ENCODE peak calls at places on chromosomes 11 and 22, in six cellular contexts. P is effector memory CD4-positive, alpha-beta T cell; H is neural progenitor cell; D is psoas muscle; N is GM23248; K is CD8-positive, alpha-beta memory T cell. U is an unnamed sample. For H3K9me3, the result is how much of the 10 kb centered on the place peaks cover.

GRCh38 chr11:123409886-123410549 is 20.1 kb upstream of the GRAMD1B start:
- DNase-seq in P (no peak), H (no peak), N (no peak), D (no peak), K (no peak), U (no peak)

GRCh38 chr11:2791521-2792375 is 92.0 kb upstream of the KCNQ1OT1 start:
- DNase-seq in H (no peak), N (no peak), D (peak), P (no peak), K (no peak), U (peak)

GRCh38 chr11:62069961-62070919 is 53.6 kb upstream of the INCENP start:
- DNase-seq in H (no peak), P (no peak), K (no peak), N (peak), D (no peak), U (no peak)

GRCh38 chr11:37286890-37287289 is 688.9 kb upstream of the RAG2 start:
- DNase-seq in K (no peak), P (no peak), D (no peak), N (no peak), H (no peak), U (no peak)

GRCh38 chr11:22685111-22685510 is 18.7 kb downstream of the GAS2 start:
- DNase-seq in N (no peak), H (no peak), K (no peak), D (no peak), P (no peak), U (no peak)

GRCh38 chr11:72085836-72086475 is 5.3 kb downstream of the LRRC51 start:
- DNase-seq in N (no peak), P (no peak), D (no peak), H (no peak), K (no peak), U (no peak)

GRCh38 chr22:46614070-46614931 is 5.9 kb upstream of the GRAMD4 start:
- DNase-seq in N (no peak), H (no peak), K (peak), P (peak), D (no peak), U (no peak)

GRCh38 chr11:94809251-94809650 is 41.1 kb downstream of the AMOTL1 start:
- DNase-seq in N (peak), H (no peak), P (no peak), K (no peak), D (no peak), U (no peak)

GRCh38 chr22:31148953-31149627 is 8.8 kb upstream of the PLA2G3 start:
- DNase-seq in N (peak), P (no peak), D (peak), K (no peak), H (peak), U (peak)

GRCh38 chr11:70573701-70574151 is 175.4 kb downstream of the CTTN start:
- DNase-seq in H (no peak), N (no peak), K (no peak), P (no peak), D (peak), U (peak)

GRCh38 chr11:27720277-27720830 is 20.1 kb upstream of the BDNF start:
- DNase-seq in P (no peak), D (no peak), K (no peak), H (peak), N (peak), U (no peak)

GRCh38 chr22:21918466-21919185 is 34.0 kb downstream of the PPM1F start:
- DNase-seq in P (no peak), D (peak), N (no peak), H (no peak), K (no peak), U (no peak)

GRCh38 chr22:35258144-35258988 is 1.1 kb downstream of the HMGXB4 start:
- DNase-seq in K (no peak), P (no peak), N (peak), D (no peak), H (peak), U (no peak)

GRCh38 chr11:34359548-34359891 is 1.7 kb upstream of the ABTB2 start:
- DNase-seq in K (no peak), N (no peak), P (no peak), D (no peak), H (peak), U (no peak)

GRCh38 chr11:126280595-126280994 is 2.3 kb upstream of the TIRAP start:
- DNase-seq in N (no peak), H (no peak), K (no peak), D (no peak), P (no peak), U (no peak)

GRCh38 chr22:28247114-28247513 is 328.1 kb upstream of the PITPNB start:
- DNase-seq in N (peak), K (no peak), H (no peak), P (no peak), D (no peak), U (no peak)

GRCh38 chr11:4626207-4627105 is 10.8 kb upstream of the OR51D1 start:
- DNase-seq in H (peak), N (peak), K (peak), P (no peak), D (no peak), U (peak)

GRCh38 chr11:44627911-44628729 is 62.7 kb downstream of the CD82 start:
- DNase-seq in H (no peak), D (peak), P (no peak), N (peak), K (no peak), U (peak)

GRCh38 chr11:72813740-72814138 is 472 bp upstream of the ATG16L2 start:
- DNase-seq in P (no peak), N (peak), K (no peak), H (peak), D (peak), U (peak)

GRCh38 chr22:24326266-24326665 is 55.6 kb downstream of the SPECC1L start:
- DNase-seq in P (no peak), K (no peak), H (no peak), N (no peak), D (no peak), U (no peak)

GRCh38 chr11:20962581-20962980 is 293.2 kb downstream of the NELL1 start:
- DNase-seq in N (no peak), K (no peak), H (no peak), P (no peak), D (no peak), U (no peak)

GRCh38 chr11:2265854-2266585 is 4.4 kb downstream of the ASCL2 start:
- DNase-seq in D (peak), K (no peak), N (no peak), P (no peak), H (no peak), U (peak)

GRCh38 chr22:19743626-19744025 is 17.0 kb upstream of the TBX1 start:
- DNase-seq in D (no peak), K (no peak), N (no peak), P (no peak), H (no peak), U (no peak)

GRCh38 chr11:73266644-73267015 is 5.5 kb upstream of the P2RY6 start:
- DNase-seq in P (no peak), H (no peak), N (no peak), D (no peak), K (no peak), U (no peak)

GRCh38 chr22:22821340-22821739 is 66.3 kb upstream of the IGLL5 start:
- DNase-seq in N (no peak), D (no peak), H (no peak), K (no peak), P (no peak), U (no peak)

GRCh38 chr11:59614277-59615131 is 1.1 kb downstream of the OSBP start:
- DNase-seq in D (no peak), P (no peak), K (no peak), N (peak), H (no peak), U (no peak)

GRCh38 chr22:36383110-36383581 is 4.6 kb downstream of the MYH9 start:
- DNase-seq in K (peak), H (no peak), D (no peak), N (peak), P (peak), U (no peak)

GRCh38 chr11:21774212-21774611 is 418.7 kb upstream of the ANO5 start:
- DNase-seq in P (no peak), K (no peak), H (no peak), N (no peak), D (peak), U (no peak)

GRCh38 chr22:46446799-46447198 is 90.6 kb downstream of the CELSR1 start:
- DNase-seq in P (no peak), N (no peak), K (no peak), D (no peak), H (no peak), U (no peak)

GRCh38 chr22:19172213-19173046 is 6.1 kb downstream of the SLC25A1 start:
- DNase-seq in H (no peak), P (no peak), D (no peak), K (no peak), N (no peak), U (no peak)

GRCh38 chr11:116605543-116605942 is 167.2 kb downstream of the BUD13 start:
- DNase-seq in D (no peak), P (no peak), H (peak), N (peak), K (no peak), U (peak)

GRCh38 chr11:15074206-15075161 is 1.1 kb downstream of the CALCB start:
- DNase-seq in P (peak), H (peak), N (peak), K (peak), D (peak), U (peak)

GRCh38 chr11:44269369-44270351 is 40.3 kb downstream of the ALX4 start:
- DNase-seq in D (no peak), K (no peak), N (peak), H (no peak), P (no peak), U (no peak)

GRCh38 chr11:63459586-63459985 is 31.4 kb downstream of the PLAAT5 start:
- DNase-seq in H (no peak), K (no peak), N (no peak), D (no peak), P (no peak), U (no peak)

GRCh38 chr22:49533886-49534285 is 293.8 kb downstream of the BRD1 start:
- DNase-seq in N (no peak), K (no peak), H (no peak), D (no peak), P (no peak), U (no peak)

GRCh38 chr22:49535126-49535525 is 292.5 kb downstream of the BRD1 start:
- DNase-seq in K (no peak), H (no peak), N (no peak), P (no peak), D (no peak), U (no peak)

GRCh38 chr22:49536571-49537131 is 291.0 kb downstream of the BRD1 start:
- DNase-seq in P (no peak), K (no peak), N (no peak), H (peak), D (no peak), U (no peak)

GRCh38 chr22:49534386-49534785 is 293.3 kb downstream of the BRD1 start:
- DNase-seq in H (peak), K (no peak), P (no peak), D (no peak), N (no peak), U (no peak)

DNA sequence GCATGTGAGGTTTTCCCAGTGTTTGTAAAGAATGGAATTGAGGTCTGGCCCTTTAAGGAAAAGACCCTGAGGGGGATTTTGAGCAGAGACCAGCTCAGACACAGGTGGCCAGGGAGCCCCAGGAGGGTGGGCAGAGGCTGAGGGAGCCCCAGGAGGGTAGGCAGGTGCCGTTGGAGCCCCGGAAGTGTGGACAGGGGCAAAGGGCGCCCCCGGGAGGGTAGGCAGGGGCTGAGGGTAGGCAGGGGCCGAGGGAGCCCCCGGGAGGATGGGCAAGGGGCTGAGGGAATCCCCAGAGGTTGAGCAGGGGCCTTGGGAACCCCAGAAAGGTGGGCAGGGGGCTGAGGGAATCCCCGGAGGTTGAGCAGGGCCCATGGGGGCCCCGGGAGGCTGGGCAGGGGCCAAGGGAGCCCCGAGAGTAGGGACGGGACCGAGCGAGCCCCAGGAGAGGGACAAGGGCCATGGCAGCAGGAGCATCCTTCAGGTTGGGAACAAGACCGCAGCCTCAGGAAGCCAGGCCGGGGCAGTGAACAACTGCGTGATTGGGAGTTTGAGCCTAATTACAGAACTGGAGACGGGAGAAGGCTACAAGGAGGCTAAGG is 292.0 kb downstream of the BRD1 start:
- DNase-seq in P (no peak), N (no peak), H (no peak), K (no peak), D (no peak), U (no peak)
- H3K9me3 ChIP-seq in P (under half), N (under half), H (under half), K (under half), D (under half), U (under half)

DNA sequence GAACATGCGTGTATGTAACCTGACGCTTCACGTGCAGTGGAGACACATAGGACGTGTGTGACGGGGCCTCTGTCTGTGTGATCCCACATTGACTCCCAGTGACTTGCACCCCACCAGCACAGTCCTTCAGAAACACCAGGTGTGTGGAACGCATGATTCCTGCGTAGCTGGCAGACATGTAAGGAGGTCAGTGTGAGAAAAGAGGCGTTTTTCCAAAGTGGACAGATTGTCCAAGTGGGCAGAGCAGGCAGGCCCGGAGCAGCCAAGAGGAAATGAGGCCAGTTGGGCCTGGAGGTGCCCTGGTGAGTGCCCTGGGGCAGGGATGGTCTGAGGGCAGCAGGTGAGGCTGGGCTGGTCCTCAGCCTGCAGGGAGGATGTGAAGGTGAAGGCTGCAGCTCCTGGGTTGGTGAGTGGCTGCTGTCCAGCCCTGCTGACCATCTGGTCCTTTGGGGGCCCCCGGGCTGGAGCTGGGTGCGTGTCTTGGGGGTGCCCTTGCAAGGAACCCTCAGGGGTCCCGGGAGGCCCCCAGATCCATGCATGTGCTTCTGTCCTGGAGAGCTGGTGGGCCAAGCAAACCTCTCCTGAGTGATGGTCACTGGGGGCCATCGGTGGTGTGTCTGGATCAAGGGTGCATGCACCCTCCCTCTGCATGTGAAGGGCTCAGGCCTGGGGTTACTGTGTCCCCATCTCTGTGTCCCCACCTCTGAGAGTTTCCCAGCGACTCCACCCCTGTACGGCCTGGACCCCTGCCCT is 26.6 kb downstream of the SHANK3 start:
- DNase-seq in P (no peak), K (no peak), N (no peak), D (peak), H (no peak), U (peak)
- H3K4me3 ChIP-seq in P (no peak), K (no peak), N (no peak), D (no peak), H (no peak), U (no peak)

GRCh38 chr11:60691636-60692035 is 7.8 kb upstream of the MS4A8 start:
- DNase-seq in H (no peak), N (no peak), P (no peak), K (no peak), D (no peak), U (no peak)
- H3K9me3 ChIP-seq in H (under half), N (under half), P (under half), K (under half), D (under half), U (under half)

GRCh38 chr11:64996327-64996709 is 453 bp downstream of the BATF2 start:
- DNase-seq in D (no peak), P (no peak), K (no peak), N (no peak), H (no peak), U (no peak)
- H3K4me3 ChIP-seq in D (peak), P (no peak), K (no peak), N (peak), H (no peak), U (peak)

GRCh38 chr11:65535102-65535501 is 10.2 kb downstream of the SCYL1 start:
- DNase-seq in D (no peak), H (no peak), K (no peak), N (no peak), P (no peak), U (no peak)

GRCh38 chr11:65537620-65538231 is 12.8 kb downstream of the SCYL1 start:
- DNase-seq in K (no peak), N (peak), D (no peak), P (no peak), H (no peak), U (no peak)

GRCh38 chr11:65537296-65537597 is 12.4 kb downstream of the SCYL1 start:
- DNase-seq in H (no peak), P (no peak), K (no peak), N (no peak), D (no peak), U (no peak)

GRCh38 chr11:65538232-65538914 is 13.5 kb downstream of the SCYL1 start:
- DNase-seq in N (peak), P (no peak), K (no peak), D (no peak), H (no peak), U (no peak)

GRCh38 chr11:65536412-65537295 is 11.8 kb downstream of the SCYL1 start:
- DNase-seq in P (no peak), D (no peak), N (no peak), H (no peak), K (no peak), U (no peak)
- H3K9me3 ChIP-seq in P (under half), D (under half), N (under half), H (under half), K (under half), U (under half)

GRCh38 chr11:96217206-96217605 is 125.8 kb downstream of the MAML2 start:
- DNase-seq in H (no peak), K (no peak), N (no peak), D (no peak), P (no peak), U (no peak)

GRCh38 chr11:96214745-96215093 is 128.3 kb downstream of the MAML2 start:
- DNase-seq in N (no peak), H (no peak), P (no peak), K (no peak), D (no peak), U (no peak)

GRCh38 chr11:96218013-96218412 is 125.0 kb downstream of the MAML2 start:
- DNase-seq in D (no peak), K (no peak), N (no peak), H (no peak), P (no peak), U (no peak)

GRCh38 chr11:96215094-96215782 is 127.8 kb downstream of the MAML2 start:
- DNase-seq in K (no peak), N (peak), P (no peak), H (no peak), D (no peak), U (peak)

DNA sequence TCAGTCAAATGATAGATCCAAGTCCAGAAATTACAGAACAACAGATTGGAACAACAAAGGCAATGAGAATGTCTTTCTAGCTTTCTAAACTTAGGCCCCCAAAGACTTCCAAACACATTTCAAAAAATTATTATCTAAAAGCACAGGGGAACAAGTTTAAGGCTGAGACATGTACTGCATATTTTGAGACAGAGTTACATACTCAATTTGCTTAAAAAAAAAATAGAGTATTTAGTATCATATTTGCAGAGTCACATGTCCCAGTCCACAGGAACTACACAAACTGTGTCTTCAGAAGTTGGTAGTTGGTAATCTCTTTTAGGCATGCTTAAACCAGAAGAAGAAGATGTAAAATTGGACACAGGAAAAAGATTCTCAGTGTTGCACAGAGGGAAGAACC is 127.2 kb downstream of the MAML2 start:
- DNase-seq in D (no peak), P (no peak), K (no peak), N (no peak), H (no peak), U (no peak)
- H3K4me3 ChIP-seq in D (no peak), P (peak), K (peak), N (no peak), H (no peak), U (no peak)

GRCh38 chr22:47780281-47780875 is 1017.9 kb downstream of the TBC1D22A start:
- DNase-seq in D (no peak), H (no peak), N (no peak), P (no peak), K (no peak), U (no peak)
- H3K9me3 ChIP-seq in D (under half), H (under half), N (under half), P (under half), K (under half), U (under half)

GRCh38 chr22:26779929-26780328 is 122.5 kb downstream of the MIAT start:
- DNase-seq in K (no peak), H (no peak), P (no peak), D (no peak), N (no peak), U (no peak)

GRCh38 chr22:26779108-26779507 is 121.7 kb downstream of the MIAT start:
- DNase-seq in K (no peak), N (no peak), P (no peak), D (no peak), H (no peak), U (no peak)

GRCh38 chr22:26781062-26781461 is 123.7 kb downstream of the MIAT start:
- DNase-seq in P (no peak), H (no peak), D (no peak), K (no peak), N (no peak), U (no peak)

GRCh38 chr22:26783886-26784285 is 126.5 kb downstream of the MIAT start:
- DNase-seq in N (no peak), H (no peak), P (no peak), K (no peak), D (no peak), U (no peak)

DNA sequence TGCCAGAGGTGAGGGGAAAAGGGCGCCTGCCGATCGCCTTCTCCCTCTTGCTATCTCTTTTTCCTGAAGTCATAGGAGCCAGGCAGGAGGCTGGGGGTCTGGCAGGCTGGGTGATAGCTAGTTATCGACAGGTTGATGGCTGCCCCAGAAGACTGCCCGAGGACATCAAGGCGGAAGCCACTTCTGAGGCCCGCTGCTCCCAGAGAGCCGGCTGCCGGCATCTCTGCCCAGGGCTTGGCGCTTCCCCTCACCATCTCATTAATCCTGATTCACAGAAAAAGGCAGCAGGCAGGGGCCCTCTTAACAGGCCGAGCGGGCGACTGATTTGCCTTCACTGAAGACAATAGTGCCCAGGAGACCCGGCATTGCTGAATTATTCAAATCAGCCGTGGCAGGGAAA is 124.2 kb downstream of the MIAT start:
- DNase-seq in P (no peak), D (no peak), N (no peak), K (no peak), H (peak), U (no peak)
- H3K4me3 ChIP-seq in P (no peak), D (no peak), N (no peak), K (no peak), H (no peak), U (no peak)